ENCODE peak calls at places on chromosome 12, in ten cellular contexts. C is HCT116, I is AG09319, X is stomach, V is upper lobe of right lung, N is tibial artery, A is lower leg skin, T is hepatocyte, U is WTC11, Y is heart left ventricle. D is an unnamed sample.

GRCh38 chr12:50325890-50326391 is 42.6 kb upstream of the LIMA1 start:
- DNase-seq in C (no peak), I (no peak), X (peak; percentile 62), V (no peak), N (no peak), A (peak; percentile 12), T (no peak), U (no peak), Y (no peak), D (no peak)

GRCh38 chr12:103599274-103599673 is 12.2 kb downstream of the STAB2 start:
- DNase-seq in C (no peak), I (no peak), X (no peak), V (no peak), N (no peak), A (no peak), T (no peak), U (no peak), Y (no peak), D (no peak)

GRCh38 chr12:127750076-127750840 is 516.7 kb upstream of the TMEM132C start:
- DNase-seq in C (no peak), I (no peak), X (no peak), V (no peak), N (no peak), A (no peak), T (no peak), U (no peak), Y (no peak), D (no peak)

GRCh38 chr12:104339663-104340062 is 36.1 kb downstream of the EID3 start:
- DNase-seq in C (no peak), I (no peak), X (no peak), V (no peak), N (no peak), A (no peak), T (no peak), U (no peak), Y (no peak), D (no peak)

GRCh38 chr12:58934528-58934927 is 14.2 kb upstream of the LRIG3 start:
- DNase-seq in C (no peak), I (no peak), X (no peak), V (no peak), N (no peak), A (no peak), T (no peak), U (no peak), Y (no peak), D (no peak)

GRCh38 chr12:90305379-90305778 is 596.7 kb upstream of the ATP2B1 start:
- DNase-seq in C (peak; percentile 6), I (no peak), X (no peak), V (no peak), N (no peak), A (no peak), T (peak; percentile 28), U (peak; percentile 17), Y (no peak), D (peak; percentile 45)

GRCh38 chr12:12008232-12008850 is 62.4 kb upstream of the BCL2L14 start:
- DNase-seq in C (no peak), I (no peak), X (no peak), V (no peak), N (no peak), A (no peak), T (no peak), U (peak; percentile 52), Y (no peak), D (no peak)

GRCh38 chr12:30968211-30968610 is 41.7 kb downstream of the TSPAN11 start:
- DNase-seq in C (no peak), I (no peak), X (no peak), V (peak; percentile 5), N (no peak), A (no peak), T (no peak), U (no peak), Y (peak; percentile 79), D (no peak)

GRCh38 chr12:30980886-30981662 is 54.5 kb downstream of the TSPAN11 start:
- DNase-seq in C (no peak), I (no peak), X (no peak), V (no peak), N (no peak), A (no peak), T (no peak), U (no peak), Y (peak; percentile 57), D (no peak)

GRCh38 chr12:74915718-74916117 is 293.9 kb downstream of the KCNC2 start:
- DNase-seq in C (no peak), I (no peak), X (no peak), V (no peak), N (no peak), A (no peak), T (no peak), U (no peak), Y (no peak), D (no peak)

GRCh38 chr12:132222096-132222807 is 78.0 kb downstream of the NOC4L start:
- DNase-seq in C (peak; percentile 71), I (no peak), X (no peak), V (peak; percentile 69), N (peak; percentile 50), A (no peak), T (peak; percentile 46), U (no peak), Y (no peak), D (no peak)

GRCh38 chr12:68675098-68675842 is 11.5 kb upstream of the NUP107 start:
- DNase-seq in C (no peak), I (no peak), X (peak; percentile 48), V (no peak), N (no peak), A (no peak), T (no peak), U (no peak), Y (no peak), D (no peak)

GRCh38 chr12:82858534-82858917 is 171.8 kb downstream of the TMTC2 start:
- DNase-seq in C (no peak), I (no peak), X (no peak), V (no peak), N (no peak), A (no peak), T (no peak), U (no peak), Y (no peak), D (no peak)

GRCh38 chr12:6888360-6888759 is 15.3 kb upstream of the SPSB2 start:
- DNase-seq in C (no peak), I (no peak), X (no peak), V (no peak), N (no peak), A (no peak), T (no peak), U (no peak), Y (no peak), D (no peak)

GRCh38 chr12:131604146-131604844 is 106.6 kb upstream of the SFSWAP start:
- DNase-seq in C (no peak), I (no peak), X (no peak), V (no peak), N (no peak), A (no peak), T (no peak), U (no peak), Y (no peak), D (no peak)

GRCh38 chr12:56117778-56118687 is at the start of gene ZC3H10:
- DNase-seq in C (peak; percentile 99), I (peak; percentile 99), X (peak; percentile 98), V (peak; percentile 98), N (peak; percentile 99), A (peak; percentile 100), T (peak; percentile 99), U (peak; percentile 98), Y (peak; percentile 99), D (peak; percentile 100)
- TF ChIP-seq CTCF in C (peak; percentile 30), I (peak; percentile 55), X (peak; percentile 30), V (peak; percentile 57), N (peak; percentile 44), A (no peak), T (peak; percentile 50), U (no peak), Y (peak; percentile 49), D (peak; percentile 68)

DNA sequence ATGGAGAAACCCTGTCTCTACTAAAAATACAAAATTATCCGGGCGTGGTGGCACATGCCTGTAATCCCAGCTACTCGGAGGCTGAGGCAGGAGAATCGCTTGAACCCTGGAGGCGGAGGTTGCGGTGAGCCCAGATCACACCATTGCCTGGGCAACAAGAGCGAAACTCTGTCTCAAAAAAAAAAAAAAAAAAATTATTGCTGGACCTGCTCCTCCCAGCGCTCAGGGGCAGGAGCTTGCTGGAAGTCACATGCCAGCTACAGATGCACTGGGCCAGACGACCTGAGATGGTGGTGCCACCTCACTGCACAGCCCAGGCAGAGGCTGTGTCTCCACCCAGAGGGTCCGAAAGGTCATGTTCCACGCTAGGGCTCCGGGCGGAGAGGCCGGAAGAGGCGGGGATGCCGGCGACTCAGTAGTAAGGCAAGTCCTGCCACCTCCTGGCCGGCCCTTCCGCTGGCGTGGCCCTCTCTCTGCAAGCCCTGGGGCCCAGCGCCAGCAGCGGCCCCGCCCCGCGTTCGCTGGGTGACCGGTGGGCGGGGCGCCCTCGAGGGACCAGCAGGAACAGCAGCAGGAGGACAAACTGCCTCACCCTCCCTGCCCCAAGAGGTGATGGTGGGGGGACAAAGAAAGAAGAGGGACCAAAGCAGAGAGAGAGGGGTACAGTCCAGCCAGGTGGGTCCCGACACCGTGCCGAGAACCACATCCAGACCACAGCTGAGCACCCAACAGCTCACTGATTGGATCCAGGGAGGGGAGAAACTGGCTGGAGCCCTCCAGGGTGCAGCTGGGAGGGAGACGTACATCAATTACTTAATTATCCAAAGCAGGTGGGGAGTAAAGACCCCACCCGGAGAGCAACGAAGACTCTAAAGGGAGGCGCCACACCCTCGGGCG is 3.6 kb upstream of the RHOF start:
- DNase-seq in C (peak; percentile 84), I (peak; percentile 80), X (peak; percentile 98), V (peak; percentile 97), N (peak; percentile 99), A (peak; percentile 98), T (peak; percentile 96), U (peak; percentile 87), Y (peak; percentile 98), D (peak; percentile 90)
- TF ChIP-seq CTCF in C (no peak), I (peak; percentile 32), X (no peak), V (peak; percentile 44), N (peak; percentile 29), A (no peak), T (peak; percentile 24), U (no peak), Y (peak; percentile 36), D (peak; percentile 22)

DNA sequence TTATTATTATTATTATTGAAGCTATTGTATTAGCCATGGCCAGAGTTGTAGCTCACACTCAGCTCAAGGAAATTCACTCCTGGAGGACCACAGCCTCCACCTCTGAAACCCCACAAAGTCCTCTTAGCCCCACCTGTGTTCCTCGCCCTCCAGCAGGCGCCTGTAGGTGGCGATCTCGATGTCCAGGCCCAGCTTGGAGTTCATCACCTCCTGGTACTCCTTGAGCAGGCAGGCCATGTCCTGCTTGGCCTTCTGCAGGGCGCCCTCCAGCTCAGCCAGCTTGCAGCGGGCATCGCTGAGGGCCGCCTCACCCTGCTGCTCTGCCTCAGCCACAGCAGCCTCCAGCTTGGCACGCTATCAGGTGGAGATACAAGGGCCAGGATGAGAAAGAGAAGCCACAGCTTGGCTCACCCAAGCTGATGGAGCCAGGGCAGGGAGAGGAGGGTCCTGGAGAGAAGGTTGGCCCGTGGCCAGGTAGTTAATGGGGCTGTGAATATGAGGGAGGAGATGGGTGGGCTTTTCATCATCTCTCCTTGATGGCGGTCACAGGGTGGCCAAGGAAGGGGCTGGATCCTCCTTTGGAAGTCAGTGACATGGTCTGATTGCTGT is 5.1 kb downstream of the KRT85 start:
- DNase-seq in C (no peak), I (no peak), X (no peak), V (no peak), N (peak; percentile 56), A (peak; percentile 58), T (no peak), U (peak; percentile 57), Y (no peak), D (no peak)
- TF ChIP-seq CTCF in C (peak; percentile 62), I (no peak), X (no peak), V (peak; percentile 16), N (no peak), A (no peak), T (no peak), U (peak; percentile 31), Y (no peak), D (peak; percentile 14)

GRCh38 chr12:100651108-100651507 is 77.6 kb downstream of the GAS2L3 start:
- DNase-seq in C (no peak), I (no peak), X (no peak), V (no peak), N (no peak), A (no peak), T (no peak), U (no peak), Y (no peak), D (no peak)
- TF ChIP-seq CTCF in C (peak; percentile 75), I (peak; percentile 7), X (no peak), V (no peak), N (no peak), A (no peak), T (no peak), U (peak; percentile 47), Y (no peak), D (peak; percentile 7)